ENCODE peak calls at places on chromosomes 3 and 15, in five cellular contexts. V is Panc1, W is GM12878, R is HepG2, F is HCT116. N is an unnamed sample.

GRCh38 chr3:17645074-17645698 is 97.2 kb downstream of the TBC1D5 start:
- DNase-seq in W (no peak), R (peak), V (peak), F (peak), N (peak)

GRCh38 chr3:42182555-42182954 is 83.4 kb downstream of the CCK start:
- DNase-seq in F (no peak), V (no peak), W (no peak), R (no peak), N (no peak)

GRCh38 chr3:34998905-34999304 is 640.4 kb upstream of the ARPP21 start:
- DNase-seq in F (no peak), V (no peak), R (no peak), W (no peak), N (no peak)

GRCh38 chr3:127442551-127442950 is 148.0 kb downstream of the TPRA1 start:
- DNase-seq in V (no peak), R (no peak), F (no peak), W (no peak), N (no peak)

GRCh38 chr3:40476478-40477470 is at the start of gene ZNF619:
- DNase-seq in V (no peak), R (peak), F (peak), W (no peak), N (peak)

GRCh38 chr3:152073267-152073666 is 195.5 kb upstream of the MBNL1 start:
- DNase-seq in W (no peak), R (no peak), F (no peak), V (no peak), N (no peak)

GRCh38 chr3:195892355-195893120 is 15.8 kb downstream of the TNK2 start:
- DNase-seq in W (no peak), R (peak), F (no peak), V (no peak), N (peak)

GRCh38 chr3:169526246-169526645 is 137.3 kb downstream of the MECOM start:
- DNase-seq in R (no peak), W (no peak), V (no peak), F (no peak), N (no peak)

GRCh38 chr3:64244011-64244942 is 19.0 kb upstream of the PRICKLE2 start:
- DNase-seq in V (no peak), F (peak), R (peak), W (no peak), N (peak)

GRCh38 chr3:100033184-100033583 is 81.1 kb downstream of the FILIP1L start:
- DNase-seq in R (no peak), F (no peak), W (no peak), V (no peak), N (no peak)

GRCh38 chr3:161770532-161771386 is 274.2 kb downstream of the OTOL1 start:
- DNase-seq in W (peak), V (no peak), F (no peak), R (no peak), N (no peak)

GRCh38 chr15:76058714-76059319 is 968 bp upstream of the TMEM266 start:
- DNase-seq in R (peak), W (peak), F (no peak), V (no peak), N (peak)

GRCh38 chr3:192870785-192871184 is 46.9 kb downstream of the MB21D2 start:
- DNase-seq in F (no peak), V (no peak), W (no peak), R (no peak), N (no peak)

GRCh38 chr3:141646760-141647561 is 91.1 kb upstream of the RNF7 start:
- DNase-seq in V (no peak), W (no peak), F (peak), R (peak), N (peak)

GRCh38 chr15:81484076-81484475 is 110.1 kb upstream of the TMC3 start:
- DNase-seq in W (no peak), F (no peak), V (no peak), R (no peak), N (no peak)

GRCh38 chr15:80159301-80159700 is 6.5 kb downstream of the FAH start:
- DNase-seq in F (no peak), V (no peak), R (no peak), W (no peak), N (no peak)

GRCh38 chr3:86388848-86389247 is 602.1 kb downstream of the VGLL3 start:
- DNase-seq in F (no peak), W (no peak), R (peak), V (no peak), N (no peak)

GRCh38 chr3:126023390-126023789 is 54.4 kb downstream of the ROPN1B start:
- DNase-seq in F (no peak), W (no peak), V (no peak), R (no peak), N (no peak)

GRCh38 chr15:73845507-73845906 is 27.9 kb upstream of the TBC1D21 start:
- DNase-seq in V (no peak), R (no peak), W (no peak), F (no peak), N (no peak)

GRCh38 chr3:153456831-153457545 is 295.0 kb downstream of the RAP2B start:
- DNase-seq in V (no peak), R (no peak), W (no peak), F (no peak), N (no peak)

GRCh38 chr3:79490165-79491028 is 277.4 kb downstream of the ROBO1 start:
- DNase-seq in R (no peak), F (no peak), V (no peak), W (no peak), N (no peak)

GRCh38 chr3:168534761-168535160 is 439.0 kb upstream of the GOLIM4 start:
- DNase-seq in R (no peak), V (no peak), W (no peak), F (no peak), N (no peak)

GRCh38 chr3:56725175-56725574 is 42.1 kb upstream of the TASOR start:
- DNase-seq in F (no peak), W (peak), R (no peak), V (no peak), N (no peak)

GRCh38 chr3:12692444-12692843 is 28.5 kb upstream of the RAF1 start:
- DNase-seq in R (no peak), F (no peak), W (no peak), V (no peak), N (no peak)
- TF ChIP-seq SIN3A in R (no peak), F (no peak), W (no peak), V (no peak), N (no peak)

GRCh38 chr3:46276497-46277099 is 34.3 kb downstream of the CCR3 start:
- DNase-seq in V (peak), W (no peak), F (peak), R (peak), N (peak)
- TF ChIP-seq SIN3A in V (no peak), W (no peak), F (no peak), R (no peak), N (no peak)

GRCh38 chr15:68791431-68792283 is 29.0 kb downstream of the ANP32A start:
- DNase-seq in R (no peak), V (no peak), W (peak), F (no peak), N (no peak)
- TF ChIP-seq SIN3A in R (no peak), V (no peak), W (no peak), F (no peak), N (no peak)

GRCh38 chr3:183807329-183807728 is 18.0 kb downstream of the MAP6D1 start:
- DNase-seq in R (no peak), W (no peak), V (no peak), F (no peak), N (no peak)

GRCh38 chr3:183807881-183808280 is 17.5 kb downstream of the MAP6D1 start:
- DNase-seq in W (no peak), V (no peak), F (no peak), R (no peak), N (no peak)

GRCh38 chr3:183800221-183800863 is 25.0 kb downstream of the MAP6D1 start:
- DNase-seq in R (no peak), F (no peak), V (no peak), W (no peak), N (no peak)

GRCh38 chr3:183799471-183799870 is 25.9 kb downstream of the MAP6D1 start:
- DNase-seq in F (no peak), V (no peak), W (no peak), R (no peak), N (peak)

DNA sequence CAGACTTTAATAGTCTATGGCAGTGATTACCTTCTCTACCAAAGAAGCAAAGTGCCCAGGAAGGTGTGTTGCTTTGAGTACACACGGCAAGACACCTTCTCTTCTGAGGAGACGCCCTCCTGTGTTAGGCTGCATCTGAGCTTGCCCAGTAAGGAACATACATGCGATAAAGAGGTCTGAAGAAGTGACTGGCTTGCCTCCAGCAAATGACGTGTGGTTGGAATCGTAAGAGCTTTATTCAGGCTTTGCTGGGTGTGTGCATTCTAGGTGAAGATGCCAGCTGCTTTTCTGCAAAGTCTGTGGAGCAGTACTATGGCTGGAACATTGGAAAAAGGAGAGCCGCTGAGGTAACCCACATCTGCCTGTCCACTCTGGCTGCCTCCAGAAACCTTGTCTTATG is 22.4 kb downstream of the MAP6D1 start:
- DNase-seq in F (no peak), V (no peak), W (no peak), R (no peak), N (no peak)
- TF ChIP-seq SIN3A in F (no peak), V (no peak), W (no peak), R (no peak), N (no peak)

GRCh38 chr3:62027231-62027630 is 346.1 kb downstream of the FEZF2 start:
- DNase-seq in F (no peak), V (no peak), R (no peak), W (no peak), N (no peak)

GRCh38 chr3:62024882-62025281 is 348.5 kb downstream of the FEZF2 start:
- DNase-seq in R (no peak), W (no peak), V (no peak), F (no peak), N (no peak)

GRCh38 chr3:62032738-62033137 is 340.6 kb downstream of the FEZF2 start:
- DNase-seq in R (no peak), F (no peak), V (no peak), W (no peak), N (no peak)

GRCh38 chr3:62028236-62028635 is 345.1 kb downstream of the FEZF2 start:
- DNase-seq in V (no peak), R (no peak), W (no peak), F (no peak), N (no peak)

GRCh38 chr3:62027796-62028195 is 345.6 kb downstream of the FEZF2 start:
- DNase-seq in V (no peak), F (no peak), W (no peak), R (no peak), N (no peak)
- TF ChIP-seq SIN3A in V (no peak), F (no peak), W (no peak), R (no peak), N (no peak)

GRCh38 chr15:67776600-67776999 is 48.7 kb upstream of the SKOR1 start:
- DNase-seq in R (no peak), V (no peak), W (no peak), F (no peak), N (no peak)
- TF ChIP-seq SIN3A in R (no peak), V (no peak), W (no peak), F (no peak), N (no peak)

GRCh38 chr3:16538505-16538904 is 25.0 kb upstream of the RFTN1 start:
- DNase-seq in W (no peak), F (no peak), V (no peak), R (no peak), N (no peak)
- TF ChIP-seq SIN3A in W (no peak), F (no peak), V (no peak), R (no peak), N (no peak)

GRCh38 chr3:53730565-53730964 is 115.7 kb downstream of the CHDH start:
- DNase-seq in W (no peak), F (no peak), V (no peak), R (no peak), N (no peak)
- TF ChIP-seq SIN3A in W (no peak), F (no peak), V (no peak), R (no peak), N (no peak)